ENCODE peak calls at places on chromosome 6, in seven cellular contexts. D is H9, T is A549, L is left ventricle myocardium inferior, O is right lobe of liver, I is tibial nerve, Z is pancreas. X is an unnamed sample.

GRCh38 chr6:164331026-164331425 is 916.5 kb downstream of the QKI start:
- DNase-seq in D (no peak), T (no peak), L (no peak), O (no peak), I (no peak), Z (no peak), X (no peak)

GRCh38 chr6:52116605-52116948 is 29.2 kb upstream of the PKHD1 start:
- DNase-seq in D (no peak), T (no peak), L (no peak), O (no peak), I (no peak), Z (no peak), X (no peak)

GRCh38 chr6:151022492-151022891 is 157.0 kb downstream of the MTHFD1L start:
- DNase-seq in D (no peak), T (no peak), L (no peak), O (no peak), I (no peak), Z (no peak), X (no peak)

GRCh38 chr6:47137073-47137472 is 94.9 kb upstream of the ADGRF1 start:
- DNase-seq in D (no peak), T (no peak), L (no peak), O (no peak), I (no peak), Z (no peak), X (no peak)

GRCh38 chr6:6556162-6556737 is 32.3 kb upstream of the LY86 start:
- DNase-seq in D (no peak), T (no peak), L (no peak), O (no peak), I (no peak), Z (no peak), X (no peak)

GRCh38 chr6:64266351-64266821 is 630.8 kb downstream of the PHF3 start:
- DNase-seq in D (no peak), T (no peak), L (no peak), O (no peak), I (no peak), Z (no peak), X (no peak)

GRCh38 chr6:50834929-50835328 is 16.3 kb downstream of the TFAP2B start:
- DNase-seq in D (no peak), T (no peak), L (no peak), O (no peak), I (no peak), Z (no peak), X (no peak)

GRCh38 chr6:51495016-51495805 is 592.2 kb downstream of the PKHD1 start:
- DNase-seq in D (no peak), T (no peak), L (no peak), O (no peak), I (no peak), Z (no peak), X (no peak)

GRCh38 chr6:127342296-127342945 is 988 bp downstream of the ECHDC1 start:
- DNase-seq in D (peak; percentile 32), T (no peak), L (no peak), O (no peak), I (no peak), Z (no peak), X (no peak)

GRCh38 chr6:105097288-105097687 is 82.5 kb downstream of the POPDC3 start:
- DNase-seq in D (no peak), T (no peak), L (no peak), O (no peak), I (no peak), Z (peak; percentile 90), X (no peak)

GRCh38 chr6:139452176-139452876 is 77.9 kb upstream of the CITED2 start:
- DNase-seq in D (no peak), T (no peak), L (no peak), O (no peak), I (no peak), Z (no peak), X (no peak)

GRCh38 chr6:153511896-153512496 is 380.9 kb upstream of the RGS17 start:
- DNase-seq in D (peak; percentile 26), T (peak; percentile 6), L (no peak), O (no peak), I (no peak), Z (no peak), X (peak; percentile 27)

GRCh38 chr6:170089937-170090335 is 200.9 kb downstream of the DLL1 start:
- DNase-seq in D (no peak), T (no peak), L (no peak), O (peak; percentile 49), I (no peak), Z (peak; percentile 53), X (no peak)

GRCh38 chr6:14934011-14934410 is 311.9 kb upstream of the JARID2 start:
- DNase-seq in D (no peak), T (no peak), L (no peak), O (no peak), I (no peak), Z (no peak), X (no peak)

GRCh38 chr6:33407132-33407718 is 3.6 kb upstream of the PHF1 start:
- DNase-seq in D (no peak), T (no peak), L (no peak), O (no peak), I (no peak), Z (no peak), X (no peak)

GRCh38 chr6:1686117-1687098 is 76.7 kb downstream of the FOXC1 start:
- DNase-seq in D (no peak), T (no peak), L (peak; percentile 21), O (no peak), I (no peak), Z (no peak), X (no peak)

DNA sequence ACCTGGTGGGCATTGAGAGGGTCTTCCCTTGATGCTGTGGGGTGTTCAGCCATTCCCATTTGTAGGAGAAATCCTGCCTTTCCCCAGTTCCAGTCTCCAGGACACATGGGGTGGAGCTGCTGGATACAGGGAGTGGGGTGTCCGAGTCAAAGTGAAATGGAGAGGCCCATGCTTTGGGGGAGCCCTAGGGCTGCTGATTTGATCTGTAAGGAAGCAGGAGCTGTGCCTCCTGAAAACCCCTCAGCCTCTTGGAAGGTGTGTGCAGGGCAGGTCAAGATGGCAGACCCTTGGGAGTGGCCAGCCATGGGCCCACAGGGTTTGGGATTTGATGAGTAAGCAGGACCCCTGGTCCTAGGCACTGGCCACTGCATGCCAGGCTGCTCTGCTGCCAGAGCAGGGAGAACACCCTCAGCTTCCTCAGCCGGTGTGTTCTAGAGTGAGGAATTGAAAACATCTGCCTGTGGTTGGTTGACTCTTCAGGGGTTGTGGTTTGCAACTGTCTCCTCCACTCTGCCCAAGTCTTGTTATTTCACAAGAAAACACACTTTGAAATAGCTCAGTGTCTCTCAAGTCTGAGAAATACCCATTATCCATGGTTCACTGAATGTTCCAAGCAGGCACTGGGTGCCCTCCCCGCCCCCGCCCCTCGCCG is 81.9 kb downstream of the SERAC1 start:
- DNase-seq in D (no peak), T (no peak), L (no peak), O (no peak), I (no peak), Z (no peak), X (no peak)
- H3K27ac ChIP-seq in D (no peak overlapping the region), T (no peak overlapping the region), L (no peak overlapping the region), O (no peak overlapping the region), I (no peak overlapping the region), Z (no peak overlapping the region), X (no peak overlapping the region)

GRCh38 chr6:158869604-158870417 is 50.6 kb upstream of the EZR start:
- DNase-seq in D (peak; percentile 97), T (peak; percentile 96), L (peak; percentile 87), O (peak; percentile 89), I (peak; percentile 69), Z (peak; percentile 98), X (peak; percentile 98)
- H3K4me1 ChIP-seq in D (peaks cover 9% of the 10 kb centered on the region), T (peaks cover 45% of the 10 kb centered on the region), L (peaks cover 13% of the 10 kb centered on the region), O (no peaks in the 10 kb centered on the region), I (no peaks in the 10 kb centered on the region), Z (peaks cover 10% of the 10 kb centered on the region), X (peaks cover 18% of the 10 kb centered on the region)

DNA sequence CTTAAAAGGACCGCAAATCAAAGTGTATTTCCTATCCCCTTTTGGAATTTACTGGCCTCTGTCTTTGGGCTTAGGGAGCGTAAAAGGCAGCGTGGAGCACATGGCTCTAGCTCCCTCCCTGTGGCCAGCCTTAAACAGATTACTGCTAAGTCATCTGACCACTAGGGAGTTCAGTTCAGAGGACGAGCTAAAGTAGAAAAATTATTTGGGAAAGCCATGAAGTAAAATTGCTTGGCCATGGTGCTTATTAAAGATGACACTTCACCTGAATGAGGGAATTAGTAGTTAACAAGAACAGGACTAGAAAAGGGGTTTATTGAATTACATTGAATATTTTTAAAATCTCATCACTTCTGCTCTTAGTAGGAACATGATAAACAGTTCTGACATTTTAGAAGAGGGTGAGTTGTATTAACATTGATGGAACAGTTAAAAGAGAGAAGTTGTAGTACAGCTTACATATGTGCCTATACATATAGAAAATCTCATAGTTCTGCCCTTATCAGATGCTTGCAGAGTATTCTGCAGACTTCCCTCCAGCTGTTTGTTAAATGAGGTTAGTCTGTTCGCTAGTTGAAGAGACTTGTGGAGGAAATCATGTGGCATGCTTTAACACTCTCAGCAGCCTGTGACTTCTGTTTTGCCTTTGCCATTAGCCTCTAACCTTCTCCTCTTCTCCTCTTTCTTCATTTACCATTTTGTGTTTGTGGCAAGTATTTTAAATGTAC is 31.2 kb upstream of the MAPK13 start:
- DNase-seq in D (no peak), T (no peak), L (no peak), O (no peak), I (no peak), Z (no peak), X (peak; percentile 61)
- H3K27ac ChIP-seq in D (no peak overlapping the region), T (no peak overlapping the region), L (no peak overlapping the region), O (no peak overlapping the region), I (no peak overlapping the region), Z (no peak overlapping the region), X (peak overlapping the region; percentile 52)

DNA sequence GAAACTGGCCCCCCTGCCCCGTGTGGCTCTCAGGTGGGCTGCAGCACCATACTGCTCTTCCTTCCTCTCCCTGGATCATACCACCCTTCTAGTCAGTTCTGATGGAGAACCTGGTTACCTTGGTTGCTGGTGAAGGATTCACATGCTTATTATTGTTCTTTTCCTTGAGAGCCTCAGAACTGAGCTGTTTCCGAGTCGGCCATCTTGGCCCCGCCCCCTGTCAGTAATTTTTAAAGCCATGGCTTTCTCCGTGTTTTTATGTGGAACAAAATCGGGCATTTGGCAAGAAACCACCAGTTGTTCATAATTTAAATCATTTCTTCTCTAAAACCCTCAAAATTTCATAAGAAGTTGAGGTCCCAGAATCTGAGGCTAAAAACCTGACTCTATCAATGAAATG is 493.8 kb downstream of the NKAIN2 start:
- DNase-seq in D (no peak), T (no peak), L (no peak), O (no peak), I (no peak), Z (no peak), X (no peak)
- H3K4me1 ChIP-seq in D (no peaks in the 10 kb centered on the region), T (no peaks in the 10 kb centered on the region), L (no peaks in the 10 kb centered on the region), O (no peaks in the 10 kb centered on the region), I (no peaks in the 10 kb centered on the region), Z (no peaks in the 10 kb centered on the region), X (no peaks in the 10 kb centered on the region)

DNA sequence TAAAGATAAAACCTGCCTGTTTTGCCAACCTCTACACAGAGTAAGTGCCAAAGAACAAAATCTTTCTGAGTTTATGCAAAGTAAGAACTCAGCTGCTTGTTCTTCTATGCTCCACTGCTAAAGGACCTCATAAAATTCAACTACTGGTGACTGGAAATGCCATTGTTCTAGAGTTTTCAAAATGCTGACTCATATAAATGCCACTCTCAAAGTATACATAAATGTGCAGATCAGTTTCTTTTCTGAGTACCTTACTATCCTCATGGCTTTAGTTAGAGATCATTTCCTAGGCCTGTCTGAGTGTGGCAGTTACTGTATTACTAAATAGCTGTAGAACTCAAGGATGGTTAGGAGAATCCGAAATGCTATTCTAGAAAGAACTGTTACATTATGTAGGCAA is 45.6 kb downstream of the LYRM4 start:
- DNase-seq in D (no peak), T (no peak), L (no peak), O (no peak), I (no peak), Z (no peak), X (no peak)
- H3K27ac ChIP-seq in D (no peak overlapping the region), T (no peak overlapping the region), L (no peak overlapping the region), O (no peak overlapping the region), I (no peak overlapping the region), Z (no peak overlapping the region), X (no peak overlapping the region)